ENCODE peak calls at places on chromosomes 12 and 14, in six cellular contexts. M, J, N, R, A and G are unnamed samples.

GRCh38 chr12:57563358-57563757 is 13.5 kb downstream of the KIF5A start:
- DNase-seq in M (no peak), J (no peak), N (no peak), R (no peak), A (no peak), G (no peak)

GRCh38 chr12:120453977-120454376 is 7.7 kb downstream of the GATC start:
- DNase-seq in M (no peak), J (peak), N (peak), R (no peak), A (peak), G (peak)

GRCh38 chr14:77024171-77024627 is 4.3 kb downstream of the IRF2BPL start:
- DNase-seq in M (no peak), J (peak), N (no peak), R (no peak), A (peak), G (no peak)

GRCh38 chr12:107533218-107533617 is 152.4 kb upstream of the PWP1 start:
- DNase-seq in M (no peak), J (no peak), N (peak), R (no peak), A (no peak), G (no peak)

GRCh38 chr14:23653046-23653445 is 16.9 kb downstream of the DHRS2 start:
- DNase-seq in M (no peak), J (no peak), N (no peak), R (no peak), A (no peak), G (no peak)

GRCh38 chr12:12017135-12017581 is 53.6 kb upstream of the BCL2L14 start:
- DNase-seq in M (no peak), J (peak), N (no peak), R (no peak), A (no peak), G (no peak)

GRCh38 chr12:77343291-77343690 is 277.9 kb upstream of the E2F7 start:
- DNase-seq in M (no peak), J (peak), N (no peak), R (no peak), A (no peak), G (no peak)

GRCh38 chr12:53098354-53098981 is 1.0 kb downstream of the IGFBP6 start:
- DNase-seq in M (peak), J (peak), N (peak), R (no peak), A (peak), G (no peak)

GRCh38 chr12:107311682-107312081 is 218.3 kb upstream of the CRY1 start:
- DNase-seq in M (no peak), J (no peak), N (no peak), R (no peak), A (no peak), G (peak)

GRCh38 chr12:28563286-28563685 is 373.0 kb downstream of the CCDC91 start:
- DNase-seq in M (no peak), J (no peak), N (no peak), R (no peak), A (no peak), G (no peak)

GRCh38 chr12:50517456-50518048 is 12.8 kb downstream of the DIP2B start:
- DNase-seq in M (no peak), J (no peak), N (peak), R (peak), A (no peak), G (no peak)

GRCh38 chr14:67940476-67940875 is 120.9 kb downstream of the RAD51B start:
- DNase-seq in M (no peak), J (no peak), N (no peak), R (no peak), A (no peak), G (no peak)

GRCh38 chr14:56423591-56423991 is 156.0 kb upstream of the TMEM260 start:
- DNase-seq in M (peak), J (no peak), N (no peak), R (no peak), A (no peak), G (no peak)

GRCh38 chr12:54337854-54338650 is 13.1 kb downstream of the COPZ1 start:
- DNase-seq in M (no peak), J (no peak), N (no peak), R (no peak), A (no peak), G (no peak)

GRCh38 chr12:14260011-14260993 is 105.2 kb upstream of the ATF7IP start:
- DNase-seq in M (peak), J (peak), N (no peak), R (no peak), A (no peak), G (peak)

GRCh38 chr14:70916300-70916699 is 9.0 kb downstream of the PCNX1 start:
- DNase-seq in M (no peak), J (no peak), N (no peak), R (no peak), A (no peak), G (no peak)

GRCh38 chr14:86897704-86898513 is 1095.1 kb downstream of the GALC start:
- DNase-seq in M (no peak), J (no peak), N (no peak), R (no peak), A (no peak), G (no peak)